ENCODE peak calls at places on chromosome 21, in eight cellular contexts. A, V, N, X, M, S, H and Y are unnamed samples. For H3K4me1, the result is how much of the 10 kb centered on the place peaks cover.

GRCh38 chr21:32336711-32337110 is 38.1 kb downstream of the MRAP start:
- DNase-seq in A (no peak), V (no peak), N (no peak), X (peak), M (no peak), S (no peak), H (no peak), Y (peak)

GRCh38 chr21:35239811-35240219 is 190.7 kb upstream of the RUNX1 start:
- DNase-seq in A (no peak), V (no peak), N (no peak), X (no peak), M (no peak), S (no peak), H (peak), Y (no peak)

GRCh38 chr21:34189506-34189905 is 116.1 kb downstream of the MRPS6 start:
- DNase-seq in A (no peak), V (no peak), N (peak), X (no peak), M (no peak), S (no peak), H (no peak), Y (no peak)

GRCh38 chr21:38289697-38290096 is 32.9 kb downstream of the KCNJ15 start:
- DNase-seq in A (peak), V (no peak), N (no peak), X (peak), M (no peak), S (no peak), H (no peak), Y (peak)

GRCh38 chr21:39676054-39676771 is 63.5 kb downstream of the B3GALT5 start:
- DNase-seq in A (no peak), V (no peak), N (no peak), X (peak), M (no peak), S (no peak), H (no peak), Y (peak)

GRCh38 chr21:35933466-35933865 is 126.9 kb downstream of the SETD4 start:
- DNase-seq in A (peak), V (no peak), N (no peak), X (peak), M (no peak), S (peak), H (no peak), Y (peak)

GRCh38 chr21:34649400-34649799 is 19.4 kb upstream of the CLIC6 start:
- DNase-seq in A (no peak), V (no peak), N (no peak), X (no peak), M (no peak), S (no peak), H (no peak), Y (no peak)

GRCh38 chr21:46562964-46563607 is 41.8 kb downstream of the S100B start:
- DNase-seq in A (no peak), V (no peak), N (no peak), X (peak), M (no peak), S (no peak), H (no peak), Y (no peak)

GRCh38 chr21:15063081-15063820 is 1.5 kb downstream of the NRIP1 start:
- DNase-seq in A (peak), V (no peak), N (no peak), X (peak), M (no peak), S (no peak), H (no peak), Y (peak)

GRCh38 chr21:29304577-29304976 is 5.9 kb downstream of the BACH1 start:
- DNase-seq in A (no peak), V (no peak), N (no peak), X (no peak), M (no peak), S (no peak), H (no peak), Y (no peak)

GRCh38 chr21:29302340-29302991 is 3.7 kb downstream of the BACH1 start:
- DNase-seq in A (no peak), V (no peak), N (no peak), X (peak), M (no peak), S (no peak), H (no peak), Y (no peak)

GRCh38 chr21:29305068-29305467 is 6.3 kb downstream of the BACH1 start:
- DNase-seq in A (peak), V (no peak), N (no peak), X (no peak), M (no peak), S (no peak), H (no peak), Y (no peak)

GRCh38 chr21:29301703-29302102 is 3.0 kb downstream of the BACH1 start:
- DNase-seq in A (no peak), V (no peak), N (no peak), X (no peak), M (no peak), S (no peak), H (no peak), Y (no peak)

GRCh38 chr21:29303301-29303700 is 4.6 kb downstream of the BACH1 start:
- DNase-seq in A (no peak), V (no peak), N (no peak), X (no peak), M (no peak), S (no peak), H (no peak), Y (no peak)
- H3K4me1 ChIP-seq in A (half or more), V (half or more), N (half or more), X (under half), M (under half), S (half or more), H (half or more), Y (half or more)

DNA sequence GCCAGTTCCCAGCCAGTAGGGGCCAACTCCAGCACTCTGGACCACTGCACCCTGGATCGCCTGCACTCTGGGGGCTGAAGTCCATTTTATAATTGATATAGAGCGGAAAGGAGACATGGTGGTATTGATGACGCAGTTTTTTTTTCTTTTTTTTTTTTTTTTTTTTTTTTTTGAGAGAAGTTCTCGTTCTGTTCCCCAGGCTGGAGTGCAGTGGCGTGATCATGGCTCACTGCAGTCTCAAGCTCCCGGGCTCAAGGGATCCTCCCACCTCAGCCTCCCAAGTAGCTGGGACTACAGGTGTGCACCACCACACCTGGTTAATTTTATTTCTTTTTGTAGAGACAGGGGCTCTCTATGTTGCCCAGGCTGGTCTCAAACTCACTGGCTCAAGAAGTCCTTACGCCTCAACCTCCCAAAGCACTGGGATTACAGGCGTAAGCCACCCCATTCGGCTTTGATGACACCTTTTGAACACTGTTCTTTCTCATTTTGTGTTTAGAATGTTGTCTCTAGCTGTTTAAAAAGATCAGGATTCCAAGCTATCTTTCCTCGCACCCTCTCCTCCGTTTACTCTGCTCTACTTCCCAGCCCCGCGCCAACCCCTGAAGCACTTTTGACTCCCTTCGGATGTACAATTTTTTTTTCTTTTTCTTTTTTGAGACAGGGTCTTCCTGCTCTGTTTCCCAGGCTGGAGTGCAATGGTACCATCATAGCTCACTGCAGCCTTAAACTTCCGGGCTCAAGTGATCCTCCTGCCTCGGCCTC is 960 bp downstream of the MX2 start:
- DNase-seq in A (no peak), V (no peak), N (no peak), X (no peak), M (no peak), S (no peak), H (no peak), Y (no peak)
- H3K4me1 ChIP-seq in A (under half), V (half or more), N (under half), X (under half), M (under half), S (under half), H (under half), Y (under half)

GRCh38 chr21:41322496-41323382 is 6.1 kb downstream of the FAM3B start:
- DNase-seq in A (no peak), V (no peak), N (no peak), X (no peak), M (no peak), S (no peak), H (peak), Y (no peak)

GRCh38 chr21:41321908-41322495 is 5.4 kb downstream of the FAM3B start:
- DNase-seq in A (no peak), V (peak), N (no peak), X (peak), M (no peak), S (no peak), H (no peak), Y (no peak)

GRCh38 chr21:41326414-41327080 is 9.9 kb downstream of the FAM3B start:
- DNase-seq in A (no peak), V (peak), N (no peak), X (no peak), M (no peak), S (no peak), H (peak), Y (no peak)

GRCh38 chr21:41327753-41328152 is 11.2 kb downstream of the FAM3B start:
- DNase-seq in A (no peak), V (no peak), N (no peak), X (no peak), M (no peak), S (no peak), H (no peak), Y (no peak)

DNA sequence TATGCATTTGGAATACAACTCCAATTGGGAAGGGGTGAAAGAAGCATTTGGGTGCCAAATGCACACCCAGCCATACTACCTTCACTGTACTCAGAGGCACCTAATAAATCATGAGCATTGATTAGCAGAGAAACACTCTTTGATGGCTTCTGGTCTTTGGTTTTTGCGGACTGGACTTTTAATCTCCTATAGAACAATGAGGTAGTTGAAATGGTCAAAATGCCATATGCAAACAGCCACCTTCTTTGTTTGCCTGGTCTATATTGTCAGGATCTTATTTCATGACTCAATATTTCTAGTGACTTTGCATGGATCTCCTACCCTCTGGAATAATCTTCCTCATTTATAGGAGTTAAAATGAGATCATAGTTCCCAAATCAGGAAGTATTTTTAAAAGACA is 8.5 kb downstream of the FAM3B start:
- DNase-seq in A (no peak), V (no peak), N (no peak), X (no peak), M (no peak), S (no peak), H (no peak), Y (no peak)
- H3K4me1 ChIP-seq in A (under half), V (half or more), N (under half), X (under half), M (under half), S (under half), H (under half), Y (under half)

DNA sequence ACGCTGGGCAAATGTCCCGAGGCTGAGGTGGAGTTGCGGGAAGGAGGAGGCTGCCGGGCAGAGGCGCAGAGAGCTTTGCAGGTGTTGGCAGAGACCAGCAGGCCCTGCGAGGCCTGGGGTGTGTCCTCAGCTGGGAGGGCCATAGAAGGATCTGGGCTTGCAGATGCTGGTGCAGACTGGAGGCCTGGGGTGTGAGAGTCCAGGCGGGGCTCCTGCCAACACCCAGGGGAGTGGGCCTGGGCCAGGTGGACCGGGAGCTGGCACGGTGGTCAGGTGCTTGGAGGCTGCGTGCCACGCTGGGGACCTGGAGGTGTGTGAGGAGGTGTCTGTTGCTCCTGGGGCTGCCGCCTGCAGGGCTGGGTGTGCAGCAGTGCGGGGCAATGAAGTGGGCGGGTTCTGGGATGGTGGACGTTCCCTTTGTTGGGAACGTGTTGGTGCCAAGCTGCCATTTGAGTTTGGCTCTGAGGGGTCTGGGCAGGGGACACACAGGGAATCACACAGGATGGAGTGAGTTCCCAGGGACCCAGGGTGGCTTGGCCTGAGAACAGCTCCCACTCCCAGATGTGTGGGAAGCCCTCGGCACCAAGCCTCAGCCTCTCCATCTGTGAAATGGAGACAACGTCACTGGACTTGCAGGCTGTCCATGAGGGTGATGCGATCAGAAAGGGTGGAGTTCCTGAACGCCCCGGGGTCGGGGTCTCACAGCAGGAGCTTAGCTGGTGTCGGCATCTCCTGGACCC is 39.9 kb upstream of the POFUT2 start:
- DNase-seq in A (no peak), V (no peak), N (no peak), X (no peak), M (no peak), S (no peak), H (peak), Y (no peak)
- H3K4me1 ChIP-seq in A (under half), V (under half), N (under half), X (under half), M (under half), S (under half), H (under half), Y (under half)

DNA sequence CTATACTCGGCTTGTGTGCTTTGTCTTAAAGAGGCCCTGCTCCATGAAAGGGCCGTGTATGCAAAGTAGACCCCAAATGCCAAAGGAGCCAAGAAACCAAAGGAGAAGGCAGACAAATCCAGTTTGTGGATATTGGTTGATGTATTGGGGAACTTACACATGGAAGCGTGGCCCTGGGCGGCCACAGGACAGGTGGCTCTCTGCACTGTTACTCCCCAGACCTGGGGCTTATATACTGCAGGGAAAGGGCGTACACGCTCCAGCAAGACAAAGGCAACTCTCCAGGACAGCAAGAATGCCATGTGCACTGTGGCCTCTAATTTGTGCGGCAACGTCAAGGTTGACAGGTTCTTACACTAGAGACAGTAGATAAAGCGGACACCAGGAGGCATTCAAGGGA is 24.8 kb downstream of the RSPH1 start:
- DNase-seq in A (no peak), V (no peak), N (no peak), X (no peak), M (no peak), S (no peak), H (no peak), Y (no peak)
- H3K4me1 ChIP-seq in A (under half), V (half or more), N (half or more), X (under half), M (under half), S (under half), H (under half), Y (under half)

GRCh38 chr21:45078877-45079281 is 4.5 kb downstream of the ADARB1 start:
- DNase-seq in A (no peak), V (peak), N (no peak), X (no peak), M (peak), S (no peak), H (no peak), Y (peak)

GRCh38 chr21:45080639-45081414 is 6.4 kb downstream of the ADARB1 start:
- DNase-seq in A (no peak), V (no peak), N (no peak), X (peak), M (peak), S (no peak), H (no peak), Y (peak)

GRCh38 chr21:45080232-45080631 is 5.9 kb downstream of the ADARB1 start:
- DNase-seq in A (no peak), V (no peak), N (no peak), X (no peak), M (no peak), S (no peak), H (no peak), Y (no peak)

GRCh38 chr21:45078371-45078770 is 4.0 kb downstream of the ADARB1 start:
- DNase-seq in A (no peak), V (no peak), N (no peak), X (no peak), M (no peak), S (no peak), H (no peak), Y (no peak)

GRCh38 chr21:45079351-45079750 is 5.0 kb downstream of the ADARB1 start:
- DNase-seq in A (no peak), V (no peak), N (no peak), X (no peak), M (no peak), S (no peak), H (no peak), Y (no peak)
- H3K4me1 ChIP-seq in A (under half), V (half or more), N (under half), X (under half), M (half or more), S (under half), H (under half), Y (under half)

DNA sequence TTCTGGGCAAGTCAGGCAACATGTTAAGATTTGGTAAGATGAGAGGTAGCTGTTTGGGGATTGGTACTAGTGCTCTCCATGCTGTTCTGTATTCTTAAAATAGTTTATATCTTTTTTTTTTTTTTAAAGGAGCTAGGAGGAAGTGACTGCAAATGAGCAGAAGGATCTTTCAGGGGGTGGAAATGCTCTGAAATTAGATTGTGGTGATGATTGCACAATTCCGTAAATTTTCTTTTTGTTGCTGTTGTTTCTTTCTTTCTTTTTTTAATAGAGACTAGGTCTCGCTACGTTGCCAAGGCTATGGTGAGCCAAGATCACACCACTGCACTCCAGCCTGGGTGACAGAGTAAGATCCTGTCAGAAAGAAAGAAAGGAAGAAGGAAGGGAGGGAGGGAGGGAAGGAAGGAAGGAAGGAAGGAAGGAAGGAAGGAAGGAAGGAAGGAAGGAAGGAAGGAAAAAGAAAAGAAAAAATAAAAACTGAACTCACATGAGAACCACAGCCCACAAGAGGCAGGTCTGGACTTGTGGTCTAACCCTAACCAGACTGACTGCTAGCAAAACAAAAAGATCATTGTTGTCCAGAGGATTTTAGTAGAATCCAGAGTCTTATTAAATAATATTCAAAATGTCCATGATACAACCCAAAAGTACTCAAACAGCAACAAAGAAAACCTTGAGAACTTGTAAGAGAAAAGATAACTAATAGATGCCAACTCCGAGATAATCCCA is 4.5 kb upstream of the ITGB2 start:
- DNase-seq in A (no peak), V (no peak), N (peak), X (peak), M (no peak), S (no peak), H (no peak), Y (peak)
- H3K4me1 ChIP-seq in A (under half), V (half or more), N (half or more), X (half or more), M (half or more), S (under half), H (half or more), Y (under half)